ENCODE peak calls at places on chromosomes 16 and 17, in six cellular contexts. Z is H9, P is neuronal stem cell, O is IMR-90, L is mesendoderm, G is H1. X is an unnamed sample.
A peak's percentile ranks its signal among the peaks of the same experiment; 100 is the strongest.

GRCh38 chr16:5882087-5882661 is 784.6 kb upstream of the EEF2KMT start:
- DNase-seq in L (peak; percentile 32), G (no peak), P (no peak), Z (no peak), O (no peak), X (no peak)

GRCh38 chr16:23403547-23403946 is 49.4 kb downstream of the COG7 start:
- DNase-seq in P (no peak), O (no peak), G (no peak), L (no peak), Z (no peak), X (no peak)

GRCh38 chr16:50842589-50842988 is 100.7 kb downstream of the CYLD start:
- DNase-seq in O (peak; percentile 5), P (no peak), Z (peak; percentile 8), L (no peak), G (peak; percentile 8), X (peak; percentile 15)

GRCh38 chr16:51450913-51451312 is 299.8 kb upstream of the SALL1 start:
- DNase-seq in P (no peak), Z (no peak), G (no peak), L (no peak), O (no peak), X (no peak)

GRCh38 chr16:49543315-49543946 is 169.8 kb downstream of the C16orf78 start:
- DNase-seq in P (no peak), O (no peak), L (no peak), G (no peak), Z (no peak), X (no peak)

GRCh38 chr17:50079334-50080095 is 15.6 kb upstream of the PDK2 start:
- DNase-seq in G (peak; percentile 91), L (peak; percentile 80), P (no peak), O (no peak), Z (peak; percentile 86), X (no peak)

GRCh38 chr16:69399361-69399760 is 13.6 kb upstream of the TERF2 start:
- DNase-seq in G (no peak), Z (no peak), P (no peak), O (peak; percentile 74), L (no peak), X (peak; percentile 35)

GRCh38 chr17:22517716-22518115 is 825.4 kb downstream of the KCNJ18 start:
- DNase-seq in O (no peak), Z (no peak), L (no peak), P (no peak), G (no peak), X (no peak)

GRCh38 chr16:48350716-48351115 is 34.5 kb downstream of the SIAH1 start:
- DNase-seq in G (no peak), Z (no peak), O (no peak), P (no peak), L (peak; percentile 47), X (no peak)

GRCh38 chr17:73291260-73291801 is 20.5 kb downstream of the CDC42EP4 start:
- DNase-seq in L (no peak), P (no peak), O (peak; percentile 86), Z (peak; percentile 25), G (no peak), X (peak; percentile 87)

GRCh38 chr17:73289549-73290254 is 22.1 kb downstream of the CDC42EP4 start:
- DNase-seq in O (no peak), G (no peak), Z (no peak), P (no peak), L (no peak), X (no peak)

GRCh38 chr17:73288534-73289302 is 23.1 kb downstream of the CDC42EP4 start:
- DNase-seq in P (no peak), Z (no peak), G (no peak), O (no peak), L (no peak), X (no peak)

GRCh38 chr17:73292031-73292531 is 19.7 kb downstream of the CDC42EP4 start:
- DNase-seq in Z (peak; percentile 25), G (no peak), L (no peak), P (no peak), O (peak; percentile 83), X (peak; percentile 86)

DNA sequence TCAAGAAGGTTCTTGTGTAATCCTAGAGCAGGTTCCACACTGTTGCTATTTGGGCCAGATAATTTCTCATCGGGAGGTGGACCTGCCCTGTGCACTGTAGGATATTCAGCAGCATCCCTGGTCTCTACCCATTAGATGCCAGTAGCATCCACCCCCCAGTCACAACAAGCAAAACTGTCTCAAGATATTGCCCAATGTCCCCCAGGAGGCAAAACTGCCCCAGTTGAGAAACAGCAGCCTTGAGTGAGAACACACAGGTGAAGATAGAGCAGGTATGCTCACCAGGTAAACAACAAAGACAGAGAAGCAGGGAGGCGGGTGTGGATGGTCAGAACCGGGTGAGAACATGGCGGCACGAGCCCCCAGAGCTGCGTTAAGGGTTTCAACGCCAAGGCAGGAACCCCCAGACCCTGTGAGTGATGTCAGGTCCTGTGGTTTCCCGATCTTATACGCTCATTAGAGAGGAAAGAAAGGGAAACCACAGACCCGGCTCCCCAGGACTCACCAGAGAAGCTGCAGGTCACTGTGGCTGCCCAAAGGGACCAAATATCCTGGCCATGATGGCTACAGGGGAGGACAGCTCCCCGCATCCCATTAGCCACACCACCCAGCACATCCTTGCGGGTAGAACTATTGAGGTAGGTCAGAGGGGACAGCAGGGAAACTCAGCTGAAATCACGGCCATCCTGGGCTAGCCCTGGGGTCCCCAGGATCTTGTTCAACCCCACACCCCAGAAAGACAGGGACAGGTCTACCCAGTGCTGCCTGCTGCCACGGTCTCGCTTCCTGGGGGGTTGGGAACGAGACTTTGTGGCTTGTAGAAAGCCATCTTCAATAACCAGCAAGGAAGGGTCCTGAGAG is 21.2 kb downstream of the CDC42EP4 start:
- DNase-seq in L (no peak), O (no peak), G (no peak), P (no peak), Z (peak; percentile 27), X (no peak)
- H2BK15ac ChIP-seq in L (no peak overlapping the region), O (peak overlapping the region; percentile 46), G (no peak overlapping the region), P (no peak overlapping the region), Z (no peak overlapping the region), X (no peak overlapping the region)

GRCh38 chr17:1002412-1002753 is 5.5 kb downstream of the TIMM22 start:
- DNase-seq in L (no peak), P (no peak), Z (no peak), G (no peak), O (peak; percentile 75), X (peak; percentile 65)

GRCh38 chr17:1003633-1003971 is 6.7 kb downstream of the TIMM22 start:
- DNase-seq in L (no peak), O (no peak), P (no peak), Z (no peak), G (no peak), X (no peak)

GRCh38 chr17:1003972-1004768 is 7.2 kb downstream of the TIMM22 start:
- DNase-seq in O (no peak), P (no peak), G (no peak), L (no peak), Z (no peak), X (peak; percentile 56)

GRCh38 chr17:1001640-1002411 is 4.9 kb downstream of the TIMM22 start:
- DNase-seq in O (peak; percentile 75), L (peak; percentile 70), G (no peak), Z (no peak), P (no peak), X (peak; percentile 79)

DNA sequence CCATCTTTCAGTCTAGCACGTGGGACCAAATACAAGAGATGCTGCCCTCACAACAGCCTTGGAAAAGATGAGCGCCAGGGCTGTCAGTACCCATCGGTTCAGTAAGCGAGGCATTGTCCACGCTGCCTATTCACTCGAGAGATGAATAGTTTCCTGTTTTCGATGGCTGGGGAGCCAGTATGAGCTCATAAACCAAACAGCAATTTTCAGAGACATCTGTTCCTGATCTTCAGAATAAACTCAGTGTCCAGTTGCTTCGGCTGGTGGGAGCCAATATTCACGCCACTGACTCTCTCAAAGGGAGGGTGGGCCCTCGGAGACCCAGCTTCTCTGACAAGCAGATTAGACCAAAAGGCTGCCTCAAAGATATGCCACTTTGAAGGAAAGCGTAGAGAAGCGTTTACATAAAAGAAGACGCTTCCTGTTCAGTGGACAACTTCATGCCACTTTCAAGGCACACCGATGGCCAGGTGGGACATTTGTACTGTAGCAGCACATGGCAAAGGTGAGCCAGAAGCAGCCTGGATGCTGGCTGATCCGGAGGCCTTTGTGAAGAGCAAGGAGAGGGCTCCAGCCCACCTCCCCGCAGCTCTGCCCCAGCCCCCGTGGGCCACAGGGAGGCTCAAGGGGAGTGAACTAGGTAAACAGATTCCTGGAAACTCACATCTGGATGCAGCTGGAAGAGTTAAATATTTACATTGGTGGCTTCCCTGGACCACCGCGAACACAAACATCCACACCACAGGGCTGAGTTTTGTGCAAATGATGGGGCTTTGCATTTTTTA is 6.0 kb downstream of the TIMM22 start:
- DNase-seq in Z (no peak), G (no peak), L (no peak), O (peak; percentile 89), P (no peak), X (peak; percentile 73)
- H3K4me1 ChIP-seq in Z (no peaks in the 10 kb centered on the region), G (no peaks in the 10 kb centered on the region), L (no peaks in the 10 kb centered on the region), O (peaks cover 48% of the 10 kb centered on the region), P (no peaks in the 10 kb centered on the region), X (peaks cover 40% of the 10 kb centered on the region)

GRCh38 chr17:14169287-14169686 is 67.4 kb downstream of the CDRT15 start:
- DNase-seq in G (no peak), P (no peak), O (no peak), L (no peak), Z (no peak), X (no peak)
- H2BK15ac ChIP-seq in G (no peak overlapping the region), P (no peak overlapping the region), O (no peak overlapping the region), L (no peak overlapping the region), Z (no peak overlapping the region), X (no peak overlapping the region)

GRCh38 chr16:81449899-81450608 is 5.4 kb downstream of the CMIP start:
- DNase-seq in P (no peak), O (no peak), Z (no peak), L (no peak), G (no peak), X (no peak)
- H3K4me1 ChIP-seq in P (peaks cover 16% of the 10 kb centered on the region), O (peaks cover 7% of the 10 kb centered on the region), Z (peaks cover 12% of the 10 kb centered on the region), L (peaks cover 21% of the 10 kb centered on the region), G (peaks cover 41% of the 10 kb centered on the region), X (peaks cover 38% of the 10 kb centered on the region)

GRCh38 chr16:12315330-12316138 is 339.0 kb downstream of the SNX29 start:
- DNase-seq in G (no peak), O (no peak), P (no peak), L (no peak), Z (no peak), X (no peak)

GRCh38 chr16:12311887-12312286 is 335.4 kb downstream of the SNX29 start:
- DNase-seq in Z (no peak), O (no peak), L (peak; percentile 62), P (no peak), G (no peak), X (no peak)

GRCh38 chr16:12311309-12311708 is 334.8 kb downstream of the SNX29 start:
- DNase-seq in Z (peak; percentile 77), G (peak; percentile 55), O (no peak), L (peak; percentile 73), P (no peak), X (no peak)

GRCh38 chr16:12314786-12315185 is 338.3 kb downstream of the SNX29 start:
- DNase-seq in G (no peak), L (no peak), Z (no peak), P (no peak), O (no peak), X (no peak)

GRCh38 chr16:12313902-12314621 is 337.5 kb downstream of the SNX29 start:
- DNase-seq in G (no peak), P (no peak), O (no peak), Z (no peak), L (no peak), X (no peak)
- H2BK15ac ChIP-seq in G (no peak overlapping the region), P (no peak overlapping the region), O (no peak overlapping the region), Z (no peak overlapping the region), L (no peak overlapping the region), X (peak overlapping the region; percentile 8)

X was measured in mesenchymal stem cell.